ENCODE peak calls at places on chromosomes 3 and 15, in nine cellular contexts. M is fibroblast of lung; D is fibroblast of the aortic adventitia; G is fibroblast of gingiva; R is stimulated activated naive CD8-positive, alpha-beta T cell treated with anti-CD3 and anti-CD28 coated beads, Interleukin-15, Interleukin-2, amounts not matched to agents 100 U/mL and 50 U/mL, for 24 hours; J is NCI-H774; F is AG04450; O is stimulated activated CD4-positive, alpha-beta T cell treated with anti-CD3 and anti-CD28 coated beads, TNF-alpha, amount 100 ng/mL, for 4 hours; I is omental fat pad. V is an unnamed sample.

GRCh38 chr15:73002509-73002908 is 49.8 kb upstream of the NEO1 start:
- DNase-seq in M (peak; percentile 84), D (no peak), G (no peak), R (no peak), J (no peak), F (peak; percentile 52), O (no peak), I (no peak), V (peak; percentile 97)

GRCh38 chr15:98812711-98813441 is 164.5 kb downstream of the IGF1R start:
- DNase-seq in M (no peak), D (no peak), G (no peak), R (no peak), J (no peak), F (no peak), O (no peak), I (no peak), V (no peak)

GRCh38 chr3:16477054-16477453 is 36.4 kb downstream of the RFTN1 start:
- DNase-seq in M (peak; percentile 64), D (peak; percentile 56), G (no peak), R (no peak), J (no peak), F (no peak), O (no peak), I (no peak), V (no peak)

GRCh38 chr3:30012941-30013543 is 593.4 kb upstream of the TGFBR2 start:
- DNase-seq in M (peak; percentile 63), D (peak; percentile 85), G (peak; percentile 48), R (peak; percentile 66), J (peak; percentile 8), F (peak; percentile 24), O (peak; percentile 2), I (peak; percentile 90), V (peak; percentile 69)

GRCh38 chr3:69322110-69322509 is 63.8 kb downstream of the FRMD4B start:
- DNase-seq in M (no peak), D (no peak), G (no peak), R (no peak), J (no peak), F (no peak), O (no peak), I (no peak), V (no peak)

GRCh38 chr15:99385865-99386264 is 134.6 kb downstream of the LRRC28 start:
- DNase-seq in M (peak; percentile 68), D (peak; percentile 81), G (peak; percentile 41), R (no peak), J (no peak), F (peak; percentile 16), O (no peak), I (no peak), V (peak; percentile 48)

GRCh38 chr3:29026301-29026700 is 254.6 kb upstream of the RBMS3 start:
- DNase-seq in M (no peak), D (no peak), G (no peak), R (no peak), J (no peak), F (no peak), O (no peak), I (no peak), V (no peak)

GRCh38 chr15:40125950-40126349 is 17.3 kb upstream of the BMF start:
- DNase-seq in M (no peak), D (no peak), G (no peak), R (no peak), J (no peak), F (no peak), O (no peak), I (no peak), V (no peak)

GRCh38 chr15:65246939-65247338 is 35.7 kb upstream of the CILP start:
- DNase-seq in M (no peak), D (no peak), G (no peak), R (no peak), J (no peak), F (no peak), O (no peak), I (no peak), V (no peak)

GRCh38 chr15:25556136-25556535 is 117.3 kb upstream of the UBE3A start:
- DNase-seq in M (no peak), D (no peak), G (no peak), R (no peak), J (no peak), F (no peak), O (no peak), I (no peak), V (no peak)

GRCh38 chr3:47817609-47818008 is 14.7 kb downstream of the DHX30 start:
- DNase-seq in M (no peak), D (no peak), G (no peak), R (no peak), J (no peak), F (no peak), O (no peak), I (no peak), V (no peak)

GRCh38 chr3:64584193-64584592 is 103.6 kb downstream of the ADAMTS9 start:
- DNase-seq in M (no peak), D (peak; percentile 52), G (no peak), R (no peak), J (no peak), F (no peak), O (no peak), I (no peak), V (peak; percentile 21)

GRCh38 chr15:51390239-51390931 is 48.9 kb downstream of the GLDN start:
- DNase-seq in M (no peak), D (no peak), G (no peak), R (no peak), J (no peak), F (no peak), O (no peak), I (no peak), V (no peak)

GRCh38 chr15:65578904-65579728 is 31.8 kb downstream of the INTS14 start:
- DNase-seq in M (no peak), D (no peak), G (no peak), R (no peak), J (no peak), F (no peak), O (no peak), I (no peak), V (no peak)

GRCh38 chr3:178513539-178514410 is 22.5 kb upstream of the KCNMB2 start:
- DNase-seq in M (no peak), D (no peak), G (peak; percentile 14), R (no peak), J (no peak), F (no peak), O (no peak), I (no peak), V (peak; percentile 92)

GRCh38 chr15:80275946-80276345 is 23.9 kb upstream of the CTXND1 start:
- DNase-seq in M (peak; percentile 56), D (peak; percentile 34), G (peak; percentile 12), R (no peak), J (no peak), F (no peak), O (no peak), I (no peak), V (peak; percentile 18)

GRCh38 chr3:47758261-47759025 is 23.2 kb downstream of the SMARCC1 start:
- DNase-seq in M (no peak), D (no peak), G (no peak), R (no peak), J (no peak), F (no peak), O (no peak), I (no peak), V (no peak)

GRCh38 chr3:160112996-160113395 is 112.2 kb upstream of the C3orf80 start:
- DNase-seq in M (no peak), D (no peak), G (no peak), R (no peak), J (no peak), F (no peak), O (no peak), I (no peak), V (no peak)

GRCh38 chr15:68783226-68784054 is 37.3 kb downstream of the ANP32A start:
- DNase-seq in M (no peak), D (no peak), G (no peak), R (peak; percentile 69), J (no peak), F (no peak), O (peak; percentile 44), I (no peak), V (no peak)

GRCh38 chr15:90154861-90155626 is 46.1 kb upstream of the SEMA4B start:
- DNase-seq in M (peak; percentile 82), D (peak; percentile 10), G (peak; percentile 56), R (no peak), J (peak; percentile 58), F (peak; percentile 84), O (no peak), I (no peak), V (peak; percentile 83)

GRCh38 chr3:152192936-152193672 is 75.6 kb upstream of the MBNL1 start:
- DNase-seq in M (no peak), D (no peak), G (no peak), R (no peak), J (no peak), F (no peak), O (no peak), I (no peak), V (no peak)

GRCh38 chr15:73388256-73388781 is 19.6 kb upstream of the HCN4 start:
- DNase-seq in M (peak; percentile 89), D (peak; percentile 71), G (no peak), R (no peak), J (no peak), F (no peak), O (no peak), I (no peak), V (peak; percentile 50)

GRCh38 chr3:58404396-58404795 is 29.2 kb downstream of the PDHB start:
- DNase-seq in M (peak; percentile 92), D (peak; percentile 62), G (peak; percentile 62), R (no peak), J (no peak), F (no peak), O (no peak), I (no peak), V (peak; percentile 67)

GRCh38 chr15:58313304-58313703 is 118.5 kb upstream of the LIPC start:
- DNase-seq in M (no peak), D (no peak), G (no peak), R (no peak), J (no peak), F (no peak), O (no peak), I (no peak), V (no peak)

GRCh38 chr3:66023254-66023653 is 15.5 kb downstream of the MAGI1 start:
- DNase-seq in M (no peak), D (no peak), G (no peak), R (no peak), J (no peak), F (no peak), O (no peak), I (no peak), V (no peak)

GRCh38 chr3:52503788-52504424 is 8.8 kb downstream of the STAB1 start:
- DNase-seq in M (no peak), D (no peak), G (no peak), R (no peak), J (no peak), F (no peak), O (no peak), I (no peak), V (no peak)

GRCh38 chr3:172461530-172462138 is 13.4 kb upstream of the GHSR start:
- DNase-seq in M (peak; percentile 5), D (peak; percentile 45), G (peak; percentile 7), R (no peak), J (no peak), F (no peak), O (no peak), I (no peak), V (peak; percentile 16)

GRCh38 chr3:171840831-171841619 is 2.1 kb upstream of the TMEM212 start:
- DNase-seq in M (no peak), D (no peak), G (no peak), R (no peak), J (no peak), F (no peak), O (no peak), I (no peak), V (no peak)

GRCh38 chr3:140068512-140068911 is 133.5 kb downstream of the CLSTN2 start:
- DNase-seq in M (no peak), D (no peak), G (no peak), R (no peak), J (no peak), F (no peak), O (no peak), I (no peak), V (no peak)

V was measured in AG10803.